ENCODE peak calls at places on chromosomes 4 and X, in nine cellular contexts. D is fibroblast of pulmonary artery, T is foreskin fibroblast, J is pancreas, P is MCF 10A, G is HepG2, W is IMR-90, N is suprapubic skin, V is right lobe of liver. E is an unnamed sample.

GRCh38 chrX:69037786-69038185 is 127.5 kb downstream of the PJA1 start:
- DNase-seq in D (no peak), T (no peak), J (no peak), P (no peak), G (no peak), W (no peak), N (no peak), V (no peak), E (no peak)

GRCh38 chr4:100421356-100421978 is 96.4 kb downstream of the EMCN start:
- DNase-seq in D (peak), T (peak), J (no peak), P (peak), G (peak), W (peak), N (no peak), V (no peak), E (peak)

GRCh38 chrX:68912113-68912980 is 83.5 kb downstream of the EFNB1 start:
- DNase-seq in D (no peak), T (peak), J (no peak), P (no peak), G (no peak), W (no peak), N (no peak), V (no peak), E (peak)

GRCh38 chr4:17898553-17898952 is 87.8 kb downstream of the NCAPG start:
- DNase-seq in D (no peak), T (no peak), J (no peak), P (no peak), G (no peak), W (no peak), N (no peak), V (no peak), E (no peak)

GRCh38 chrX:153642313-153642654 is 4.7 kb upstream of the DUSP9 start:
- DNase-seq in D (no peak), T (no peak), J (peak), P (no peak), G (no peak), W (no peak), N (no peak), V (no peak), E (no peak)

GRCh38 chr4:16083217-16084191 is at the start of gene PROM1:
- DNase-seq in D (no peak), T (peak), J (peak), P (no peak), G (peak), W (no peak), N (no peak), V (no peak), E (no peak)

GRCh38 chrX:39886282-39886681 is 211.5 kb downstream of the BCOR start:
- DNase-seq in D (no peak), T (peak), J (peak), P (no peak), G (no peak), W (no peak), N (no peak), V (no peak), E (no peak)

GRCh38 chrX:15607067-15607466 is 6.3 kb upstream of the ACE2 start:
- DNase-seq in D (no peak), T (no peak), J (no peak), P (no peak), G (no peak), W (no peak), N (no peak), V (no peak), E (no peak)

GRCh38 chr4:41538887-41539498 is 1.0 kb downstream of the LIMCH1 start:
- DNase-seq in D (no peak), T (no peak), J (no peak), P (peak), G (no peak), W (no peak), N (no peak), V (no peak), E (no peak)

GRCh38 chr4:144421056-144421455 is 224.9 kb upstream of the HHIP start:
- DNase-seq in D (no peak), T (no peak), J (no peak), P (no peak), G (no peak), W (no peak), N (no peak), V (no peak), E (no peak)

GRCh38 chrX:150693782-150694574 is 782 bp downstream of the MTMR1 start:
- DNase-seq in D (peak), T (peak), J (peak), P (peak), G (peak), W (peak), N (peak), V (peak), E (peak)

GRCh38 chr4:153780876-153781275 is 8.0 kb downstream of the SFRP2 start:
- DNase-seq in D (no peak), T (no peak), J (no peak), P (no peak), G (no peak), W (no peak), N (no peak), V (no peak), E (no peak)

GRCh38 chr4:177442623-177443155 is 452 bp upstream of the AGA start:
- DNase-seq in D (peak), T (peak), J (no peak), P (no peak), G (peak), W (no peak), N (no peak), V (no peak), E (no peak)

GRCh38 chr4:158871050-158871724 is 102.4 kb downstream of the FNIP2 start:
- DNase-seq in D (peak), T (no peak), J (no peak), P (no peak), G (no peak), W (no peak), N (no peak), V (no peak), E (peak)

GRCh38 chr4:19592391-19592790 is 659.3 kb upstream of the SLIT2 start:
- DNase-seq in D (peak), T (peak), J (no peak), P (peak), G (no peak), W (peak), N (no peak), V (no peak), E (no peak)

GRCh38 chrX:1323315-1323714 is 13.3 kb upstream of the IL3RA start:
- DNase-seq in D (no peak), T (no peak), J (no peak), P (no peak), G (peak), W (no peak), N (no peak), V (peak), E (no peak)

GRCh38 chr4:114109776-114110175 is 130.3 kb upstream of the ARSJ start:
- DNase-seq in D (no peak), T (peak), J (no peak), P (no peak), G (no peak), W (no peak), N (no peak), V (no peak), E (no peak)

GRCh38 chr4:53682196-53682595 is 90.9 kb upstream of the LNX1 start:
- DNase-seq in D (peak), T (peak), J (no peak), P (no peak), G (no peak), W (peak), N (no peak), V (no peak), E (peak)

GRCh38 chr4:77175201-77175610 is 18.2 kb downstream of the CCNG2 start:
- DNase-seq in D (no peak), T (no peak), J (no peak), P (no peak), G (no peak), W (no peak), N (no peak), V (no peak), E (no peak)

GRCh38 chrX:30065226-30065625 is 150.1 kb upstream of the MAGEB2 start:
- DNase-seq in D (peak), T (no peak), J (no peak), P (no peak), G (no peak), W (peak), N (no peak), V (no peak), E (no peak)

GRCh38 chrX:40402771-40403533 is 177.8 kb upstream of the ATP6AP2 start:
- DNase-seq in D (peak), T (peak), J (no peak), P (peak), G (no peak), W (peak), N (no peak), V (no peak), E (peak)

GRCh38 chr4:86235549-86235948 is 124.3 kb downstream of the MAPK10 start:
- DNase-seq in D (no peak), T (no peak), J (no peak), P (no peak), G (no peak), W (no peak), N (no peak), V (no peak), E (no peak)

GRCh38 chrX:107627792-107628661 is at the start of gene PRPS1:
- DNase-seq in D (peak), T (peak), J (peak), P (peak), G (peak), W (peak), N (peak), V (peak), E (peak)

GRCh38 chrX:3476973-3477372 is 130.5 kb upstream of the MXRA5 start:
- DNase-seq in D (no peak), T (no peak), J (no peak), P (no peak), G (no peak), W (no peak), N (no peak), V (no peak), E (no peak)

GRCh38 chrX:1170243-1170642 is 42.2 kb downstream of the CRLF2 start:
- DNase-seq in D (no peak), T (no peak), J (no peak), P (no peak), G (no peak), W (no peak), N (no peak), V (no peak), E (no peak)

GRCh38 chr4:78704981-78705757 is 71.0 kb upstream of the BMP2K start:
- DNase-seq in D (no peak), T (peak), J (no peak), P (peak), G (peak), W (peak), N (no peak), V (no peak), E (no peak)

GRCh38 chr4:73816814-73817213 is 19.7 kb upstream of the CXCL6 start:
- DNase-seq in D (peak), T (peak), J (no peak), P (peak), G (no peak), W (peak), N (no peak), V (no peak), E (peak)

GRCh38 chrX:105872921-105873320 is 50.6 kb downstream of the NRK start:
- DNase-seq in D (no peak), T (peak), J (no peak), P (peak), G (no peak), W (no peak), N (no peak), V (no peak), E (no peak)

GRCh38 chr4:123659262-123659661 is 262.7 kb downstream of the SPRY1 start:
- DNase-seq in D (no peak), T (no peak), J (no peak), P (no peak), G (peak), W (no peak), N (no peak), V (no peak), E (peak)

GRCh38 chrX:110397904-110398303 is 39.3 kb downstream of the RTL9 start:
- DNase-seq in D (no peak), T (no peak), J (no peak), P (no peak), G (no peak), W (no peak), N (no peak), V (no peak), E (no peak)

GRCh38 chr4:76535603-76536380 is 100.8 kb downstream of the SHROOM3 start:
- DNase-seq in D (no peak), T (peak), J (no peak), P (peak), G (no peak), W (peak), N (no peak), V (no peak), E (peak)

GRCh38 chrX:25941087-25941486 is 197.1 kb upstream of the MAGEB18 start:
- DNase-seq in D (peak), T (peak), J (no peak), P (peak), G (no peak), W (peak), N (no peak), V (no peak), E (no peak)

GRCh38 chr4:80128941-80129340 is 55.9 kb upstream of the ANTXR2 start:
- DNase-seq in D (no peak), T (no peak), J (no peak), P (no peak), G (no peak), W (no peak), N (no peak), V (no peak), E (no peak)

GRCh38 chrX:142204522-142205433 is at the start of gene MAGEC2:
- DNase-seq in D (no peak), T (no peak), J (no peak), P (no peak), G (no peak), W (no peak), N (no peak), V (no peak), E (no peak)

DNA sequence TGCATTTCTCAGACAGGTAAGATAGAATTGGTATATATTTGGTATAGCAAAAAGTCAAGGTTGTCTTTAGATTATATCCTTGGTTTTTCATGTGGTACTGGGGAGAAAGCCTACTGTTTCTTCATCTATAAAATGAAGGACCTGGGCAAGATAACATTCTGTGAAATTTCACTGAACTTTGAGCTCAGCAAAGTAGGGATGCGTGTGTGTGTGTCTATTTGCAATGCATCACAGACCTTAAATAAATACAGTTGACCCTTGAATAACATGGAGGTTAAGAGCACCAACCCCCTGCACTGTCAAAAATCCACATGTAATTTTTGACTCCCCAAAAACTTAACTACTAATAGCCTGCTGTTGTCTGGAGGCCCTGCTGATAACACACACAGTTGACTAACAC is 25.2 kb downstream of the TET2 start:
- DNase-seq in D (no peak), T (no peak), J (no peak), P (no peak), G (peak), W (no peak), N (no peak), V (no peak), E (no peak)
- TF ChIP-seq CTCF in D (no peak), T (no peak), J (no peak), P (no peak), G (no peak), W (no peak), N (no peak), V (no peak), E (no peak)

DNA sequence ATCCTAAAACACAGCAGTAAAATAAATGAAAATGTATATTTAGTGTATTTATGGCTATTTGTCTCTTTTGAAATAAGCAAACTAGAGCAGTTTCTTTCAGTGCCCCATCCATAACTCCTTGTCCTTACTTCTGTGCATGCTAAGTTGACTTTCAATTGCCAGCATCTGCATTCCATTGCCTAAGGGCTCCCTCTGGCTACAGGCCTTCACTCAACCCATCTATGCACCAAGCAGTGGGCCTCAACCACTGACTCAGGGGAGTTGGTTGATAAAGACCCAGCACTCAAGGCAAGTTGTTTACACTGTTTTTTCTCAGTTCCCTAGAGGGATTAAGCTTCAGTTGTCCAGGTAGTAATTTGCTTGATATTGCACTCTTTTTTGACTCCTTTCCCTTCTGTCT is 265.7 kb downstream of the IQCM start:
- DNase-seq in D (peak), T (no peak), J (no peak), P (peak), G (no peak), W (no peak), N (no peak), V (no peak), E (peak)
- TF ChIP-seq CTCF in D (peak), T (no peak), J (no peak), P (no peak), G (no peak), W (no peak), N (no peak), V (peak), E (no peak)

DNA sequence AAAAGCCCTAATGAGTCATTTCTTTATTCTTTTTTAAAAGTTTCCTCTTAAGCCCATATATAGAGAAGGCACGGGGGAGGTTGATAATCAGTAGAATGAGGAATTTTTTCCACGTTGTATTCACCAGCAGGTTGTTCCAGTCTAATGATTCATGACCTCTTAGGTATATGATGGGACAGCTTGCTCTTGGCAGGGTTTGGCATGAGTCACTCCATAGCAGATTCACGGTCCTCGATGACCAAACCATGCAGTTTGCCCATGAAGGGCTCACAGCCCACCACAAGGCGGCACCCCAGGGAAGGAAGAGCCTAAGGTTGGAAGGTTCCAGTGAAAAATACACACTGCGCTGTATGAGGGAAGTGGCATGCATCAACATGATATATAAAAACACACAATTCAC is 623.8 kb upstream of the DIPK2B start:
- DNase-seq in D (peak), T (peak), J (no peak), P (peak), G (peak), W (peak), N (no peak), V (no peak), E (peak)
- TF ChIP-seq CTCF in D (peak), T (peak), J (no peak), P (peak), G (peak), W (peak), N (no peak), V (peak), E (peak)

GRCh38 chr4:102423375-102423774 is 77.8 kb upstream of the NFKB1 start:
- DNase-seq in D (no peak), T (no peak), J (no peak), P (no peak), G (no peak), W (no peak), N (no peak), V (no peak), E (no peak)

GRCh38 chr4:102422843-102423242 is 77.6 kb upstream of the SLC39A8 start:
- DNase-seq in D (no peak), T (no peak), J (no peak), P (no peak), G (no peak), W (no peak), N (no peak), V (no peak), E (no peak)

GRCh38 chr4:102416765-102417164 is 71.5 kb upstream of the SLC39A8 start:
- DNase-seq in D (no peak), T (no peak), J (no peak), P (no peak), G (no peak), W (no peak), N (no peak), V (no peak), E (no peak)

DNA sequence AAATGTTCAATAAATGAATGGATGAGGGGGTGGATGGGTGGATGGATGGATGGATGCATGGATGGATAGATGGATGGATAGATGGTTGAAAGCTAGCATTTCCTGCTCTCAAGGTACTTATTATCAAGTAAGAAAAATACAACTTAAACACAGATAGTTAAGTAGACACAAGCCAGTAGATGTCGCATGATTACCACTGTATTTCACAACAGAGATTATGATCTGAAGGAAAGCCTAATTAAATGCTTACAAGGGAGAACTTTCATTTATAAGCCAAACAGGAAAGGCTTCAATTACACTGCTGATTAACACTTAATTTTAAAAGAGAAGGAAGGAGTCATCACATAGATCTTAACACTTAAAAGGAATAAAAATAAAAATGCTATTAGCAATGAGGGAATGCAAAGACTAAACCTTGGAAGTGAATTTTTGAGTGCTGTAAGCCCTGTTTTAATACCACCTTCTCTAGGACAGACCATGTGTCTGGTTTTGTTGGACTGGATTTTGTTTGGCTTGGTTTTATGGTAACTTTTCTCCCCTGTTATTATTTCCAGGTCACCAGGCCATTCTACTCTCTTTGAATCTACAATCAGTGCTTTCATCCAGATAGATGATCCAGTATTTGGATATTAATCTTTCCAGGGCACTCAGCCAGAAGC is 75.4 kb upstream of the SLC39A8 start:
- DNase-seq in D (no peak), T (peak), J (no peak), P (peak), G (peak), W (peak), N (no peak), V (no peak), E (peak)
- TF ChIP-seq CTCF in D (no peak), T (no peak), J (no peak), P (peak), G (peak), W (peak), N (no peak), V (peak), E (peak)

GRCh38 chr4:8158710-8159521 is at the start of gene ABLIM2:
- DNase-seq in D (peak), T (peak), J (peak), P (peak), G (peak), W (peak), N (peak), V (peak), E (peak)
- TF ChIP-seq CTCF in D (no peak), T (no peak), J (no peak), P (no peak), G (peak), W (no peak), N (no peak), V (peak), E (no peak)

DNA sequence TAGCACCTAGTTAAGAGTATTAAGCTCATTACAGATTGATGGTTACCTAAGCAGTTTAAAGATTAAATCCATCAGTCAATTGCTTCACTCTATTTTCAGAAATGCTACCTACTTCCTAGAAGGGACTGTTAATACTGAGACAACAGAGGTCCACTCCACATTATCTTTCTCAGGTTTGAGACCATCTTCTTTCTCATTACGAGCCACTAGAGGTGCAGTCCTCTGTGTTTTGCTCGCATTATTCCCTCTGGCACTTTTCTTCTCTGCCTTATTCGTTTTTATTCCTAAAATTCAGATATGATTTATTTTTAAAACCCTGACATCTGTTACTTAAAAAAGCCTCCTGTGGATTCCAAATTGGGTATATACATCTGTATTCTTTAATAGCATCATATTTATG is 459.1 kb downstream of the FSTL5 start:
- DNase-seq in D (no peak), T (no peak), J (no peak), P (no peak), G (no peak), W (no peak), N (no peak), V (no peak), E (no peak)
- TF ChIP-seq CTCF in D (no peak), T (no peak), J (no peak), P (no peak), G (no peak), W (no peak), N (no peak), V (no peak), E (no peak)

E was measured in fibroblast of villous mesenchyme.